ENCODE peak calls at places on chromosomes 2 and 18, in ten cellular contexts. Y, P, B, L, C, F, Z, J, G and S are unnamed samples.

GRCh38 chr2:224586127-224586702 is 1.1 kb upstream of the CUL3 start:
- DNase-seq in Y (no peak), P (no peak), B (no peak), L (no peak), C (no peak), F (no peak), Z (no peak), J (no peak), G (no peak), S (no peak)

GRCh38 chr18:22827741-22828140 is 105.4 kb upstream of the RBBP8 start:
- DNase-seq in Y (no peak), P (no peak), B (no peak), L (no peak), C (no peak), F (no peak), Z (no peak), J (no peak), G (no peak), S (no peak)

GRCh38 chr2:217228732-217229131 is 368.9 kb upstream of the TNP1 start:
- DNase-seq in Y (no peak), P (no peak), B (no peak), L (no peak), C (peak), F (no peak), Z (no peak), J (no peak), G (no peak), S (no peak)

GRCh38 chr2:182949572-182950189 is 83.2 kb upstream of the FRZB start:
- DNase-seq in Y (peak), P (peak), B (no peak), L (no peak), C (peak), F (no peak), Z (peak), J (no peak), G (no peak), S (peak)

GRCh38 chr2:237207641-237208040 is 122.0 kb downstream of the COPS8 start:
- DNase-seq in Y (no peak), P (peak), B (no peak), L (no peak), C (peak), F (no peak), Z (peak), J (no peak), G (no peak), S (no peak)

GRCh38 chr2:79982445-79982844 is 322.1 kb downstream of the LRRTM1 start:
- DNase-seq in Y (no peak), P (no peak), B (peak), L (no peak), C (no peak), F (no peak), Z (peak), J (no peak), G (no peak), S (peak)

GRCh38 chr2:138752231-138752956 is 27.8 kb downstream of the NXPH2 start:
- DNase-seq in Y (no peak), P (no peak), B (no peak), L (no peak), C (no peak), F (no peak), Z (peak), J (no peak), G (no peak), S (no peak)

GRCh38 chr2:79327460-79327859 is 167.9 kb upstream of the REG3A start:
- DNase-seq in Y (no peak), P (no peak), B (no peak), L (no peak), C (no peak), F (no peak), Z (no peak), J (no peak), G (no peak), S (no peak)

GRCh38 chr18:8462651-8463185 is 146.5 kb upstream of the RAB12 start:
- DNase-seq in Y (no peak), P (no peak), B (no peak), L (no peak), C (no peak), F (no peak), Z (no peak), J (no peak), G (no peak), S (no peak)

GRCh38 chr18:33264566-33264965 is 176.0 kb downstream of the CCDC178 start:
- DNase-seq in Y (no peak), P (no peak), B (no peak), L (no peak), C (no peak), F (no peak), Z (no peak), J (no peak), G (no peak), S (no peak)

GRCh38 chr2:124024491-124025348 is at the start of gene CNTNAP5:
- DNase-seq in Y (peak), P (peak), B (peak), L (no peak), C (no peak), F (peak), Z (peak), J (no peak), G (no peak), S (peak)

GRCh38 chr2:105682401-105682800 is 62.3 kb upstream of the NCK2 start:
- DNase-seq in Y (no peak), P (no peak), B (no peak), L (no peak), C (no peak), F (no peak), Z (no peak), J (no peak), G (no peak), S (no peak)

GRCh38 chr2:65536596-65536995 is 104.2 kb upstream of the SPRED2 start:
- DNase-seq in Y (no peak), P (no peak), B (no peak), L (no peak), C (no peak), F (no peak), Z (no peak), J (no peak), G (no peak), S (no peak)

GRCh38 chr2:216436369-216436768 is 24.1 kb downstream of the SMARCAL1 start:
- DNase-seq in Y (no peak), P (no peak), B (no peak), L (no peak), C (no peak), F (no peak), Z (no peak), J (no peak), G (no peak), S (no peak)

GRCh38 chr2:28583899-28584553 is 88.2 kb downstream of the PLB1 start:
- DNase-seq in Y (no peak), P (peak), B (no peak), L (peak), C (peak), F (no peak), Z (peak), J (no peak), G (peak), S (peak)

GRCh38 chr2:47227532-47228166 is 72.5 kb upstream of the STPG4 start:
- DNase-seq in Y (peak), P (no peak), B (peak), L (no peak), C (no peak), F (peak), Z (peak), J (no peak), G (no peak), S (no peak)

GRCh38 chr2:219569041-219569440 is 2.3 kb downstream of the OBSL1 start:
- DNase-seq in Y (no peak), P (no peak), B (no peak), L (no peak), C (no peak), F (no peak), Z (peak), J (no peak), G (no peak), S (peak)

GRCh38 chr2:120360307-120360855 is 14.4 kb downstream of the INHBB start:
- DNase-seq in Y (no peak), P (no peak), B (no peak), L (no peak), C (peak), F (no peak), Z (no peak), J (no peak), G (no peak), S (no peak)